ENCODE peak calls at places on chromosomes 16 and 17, in six cellular contexts. G, H, T, P, E and W are unnamed samples.

GRCh38 chr16:54040480-54040879 is 246.1 kb downstream of the IRX3 start:
- DNase-seq in G (no peak), H (no peak), T (no peak), P (no peak), E (peak), W (no peak)

GRCh38 chr17:2122641-2123302 is 67.9 kb downstream of the HIC1 start:
- DNase-seq in G (no peak), H (no peak), T (no peak), P (peak), E (no peak), W (peak)

GRCh38 chr17:49519781-49520180 is 24.7 kb downstream of the NGFR start:
- DNase-seq in G (no peak), H (peak), T (no peak), P (no peak), E (no peak), W (no peak)

GRCh38 chr17:50062323-50063243 is 6.7 kb downstream of the ITGA3 start:
- DNase-seq in G (no peak), H (no peak), T (no peak), P (no peak), E (no peak), W (no peak)

GRCh38 chr17:65594585-65594940 is 33.1 kb upstream of the AXIN2 start:
- DNase-seq in G (no peak), H (no peak), T (no peak), P (no peak), E (no peak), W (no peak)

GRCh38 chr17:29918922-29919856 is 10.8 kb downstream of the SSH2 start:
- DNase-seq in G (no peak), H (no peak), T (no peak), P (no peak), E (no peak), W (no peak)

GRCh38 chr17:27577124-27577761 is 53.7 kb upstream of the LGALS9 start:
- DNase-seq in G (no peak), H (peak), T (peak), P (peak), E (no peak), W (no peak)

GRCh38 chr16:2428051-2428786 is 1.0 kb upstream of the CCNF start:
- DNase-seq in G (no peak), H (peak), T (peak), P (peak), E (no peak), W (peak)

GRCh38 chr16:10552998-10553491 is 27.4 kb downstream of the EMP2 start:
- DNase-seq in G (peak), H (peak), T (peak), P (peak), E (no peak), W (peak)

GRCh38 chr17:83055911-83056582 is 23.4 kb upstream of the METRNL start:
- DNase-seq in G (no peak), H (peak), T (no peak), P (no peak), E (peak), W (no peak)

GRCh38 chr16:31479752-31480151 is 3.2 kb upstream of the SLC5A2 start:
- DNase-seq in G (no peak), H (no peak), T (no peak), P (no peak), E (no peak), W (no peak)

GRCh38 chr17:74599023-74599399 is 6.9 kb upstream of the CD300LD start:
- DNase-seq in G (no peak), H (no peak), T (no peak), P (no peak), E (no peak), W (no peak)

GRCh38 chr16:57184890-57185445 is 871 bp downstream of the PSME3IP1 start:
- DNase-seq in G (no peak), H (no peak), T (no peak), P (no peak), E (no peak), W (peak)

DNA sequence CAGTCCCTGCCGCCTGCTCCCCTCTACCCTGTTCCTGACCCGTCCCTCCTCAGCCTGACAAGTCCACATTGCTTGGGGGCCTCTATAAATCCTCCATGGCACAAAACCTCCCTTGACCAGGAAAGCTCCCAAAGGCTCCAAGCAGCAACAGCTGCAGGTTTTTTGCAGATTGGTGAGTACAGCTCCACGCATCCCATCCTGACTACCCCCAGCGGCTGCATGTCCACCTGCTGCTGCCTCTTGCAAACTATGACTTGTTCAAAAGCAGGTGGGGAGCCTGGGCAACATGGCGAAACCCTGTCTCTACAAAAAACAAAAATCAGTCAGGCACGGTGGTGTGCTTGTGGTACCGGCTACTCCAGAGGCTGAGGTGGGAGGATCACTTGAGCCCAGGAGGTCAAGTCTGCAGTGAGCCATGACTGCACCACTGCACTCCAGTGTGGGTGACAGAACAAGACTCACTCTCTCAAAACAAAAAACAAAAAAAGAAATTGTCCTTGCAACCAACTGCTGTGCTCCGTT is 122.8 kb downstream of the ANKRD11 start:
- DNase-seq in G (no peak), H (no peak), T (no peak), P (no peak), E (no peak), W (no peak)
- TF ChIP-seq CREB1 in G (no peak), H (no peak), T (no peak), P (no peak), E (no peak), W (no peak)

DNA sequence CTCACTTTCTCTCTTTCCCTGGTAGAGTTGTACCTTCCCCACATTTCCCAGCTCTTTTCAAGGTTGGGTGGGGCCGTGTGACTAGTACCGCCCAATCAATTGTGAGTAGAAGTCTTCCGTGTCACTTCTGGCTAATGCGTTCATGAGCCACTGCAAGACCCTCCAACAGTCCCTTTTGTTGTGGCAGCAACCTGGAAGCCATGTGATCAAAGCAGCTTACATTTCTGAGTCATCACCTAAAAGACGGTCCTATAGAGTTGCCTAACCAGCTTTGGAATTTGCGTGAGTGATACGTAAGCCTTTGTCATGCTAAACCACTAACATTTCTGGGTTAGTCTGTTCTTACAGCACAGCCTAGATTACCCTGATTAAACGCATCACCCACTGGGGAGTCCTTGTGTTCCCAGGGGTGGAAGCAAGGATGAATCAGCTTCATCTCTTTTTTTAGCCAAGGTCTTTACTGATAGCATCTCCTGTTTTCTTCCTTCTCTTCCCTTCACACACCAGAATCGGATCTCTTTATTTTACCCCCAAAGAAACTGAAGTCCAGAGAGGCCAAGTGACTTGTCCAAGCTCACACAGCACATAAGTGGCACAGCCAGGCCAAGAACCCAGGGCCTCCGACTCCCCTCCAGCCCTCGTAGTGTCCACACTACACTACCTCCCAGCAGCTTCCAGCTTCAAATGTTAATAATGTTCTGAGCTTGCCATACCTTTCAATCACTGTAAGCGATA is 366.3 kb upstream of the XYLT1 start:
- DNase-seq in G (no peak), H (peak), T (no peak), P (peak), E (peak), W (peak)
- TF ChIP-seq CREB1 in G (no peak), H (peak), T (no peak), P (no peak), E (no peak), W (peak)

GRCh38 chr17:40122944-40123810 is 1.4 kb downstream of the MSL1 start:
- DNase-seq in G (no peak), H (peak), T (peak), P (peak), E (no peak), W (peak)
- TF ChIP-seq CREB1 in G (no peak), H (no peak), T (no peak), P (no peak), E (peak), W (no peak)

GRCh38 chr17:61254894-61255293 is 144.7 kb upstream of the TBX2 start:
- DNase-seq in G (no peak), H (no peak), T (no peak), P (no peak), E (no peak), W (no peak)
- TF ChIP-seq CREB1 in G (no peak), H (no peak), T (no peak), P (no peak), E (no peak), W (no peak)

DNA sequence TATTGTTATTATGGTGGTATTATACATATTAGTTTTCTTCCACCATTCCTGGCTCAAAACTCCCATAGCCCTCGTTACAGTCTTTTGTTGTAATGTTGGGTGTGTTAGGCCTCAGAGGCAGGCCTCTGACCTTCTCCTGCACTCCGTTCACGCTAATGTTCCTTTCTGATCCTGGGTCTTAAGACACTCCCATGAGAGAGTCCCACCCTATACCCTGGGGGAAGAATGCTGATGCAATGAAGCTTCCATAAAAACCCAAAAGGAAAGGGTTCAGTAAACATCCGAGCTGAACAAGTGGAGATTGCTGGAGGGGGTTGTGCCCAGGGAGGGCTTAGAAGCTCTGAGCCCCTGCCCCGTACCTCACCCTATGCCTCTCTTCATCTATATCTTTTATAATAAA is 141.3 kb upstream of the NETO2 start:
- DNase-seq in G (no peak), H (no peak), T (no peak), P (no peak), E (no peak), W (no peak)
- TF ChIP-seq CREB1 in G (no peak), H (no peak), T (no peak), P (no peak), E (no peak), W (no peak)